ENCODE peak calls at places on chromosome 3, in six cellular contexts. L is left lung, V is MM.1S, S is Caco-2, X is tibial artery, Q is neuronal stem cell. R is an unnamed sample. For H3K4me1 and H3K27me3, the result is how much of the 10 kb centered on the place peaks cover.

GRCh38 chr3:22933051-22933450 is 270.1 kb upstream of the UBE2E2 start:
- DNase-seq in Q (no peak), V (no peak), S (no peak), X (no peak), L (no peak), R (no peak)

GRCh38 chr3:75237041-75237775 is 426.9 kb upstream of the FRG2C start:
- DNase-seq in V (no peak), L (no peak), S (no peak), X (no peak), Q (no peak), R (no peak)

GRCh38 chr3:82641701-82642100 is 880.3 kb upstream of the GBE1 start:
- DNase-seq in L (no peak), Q (no peak), X (no peak), V (no peak), S (no peak), R (no peak)

GRCh38 chr3:5122741-5123706 is 932 bp downstream of the ARL8B start:
- DNase-seq in Q (peak), X (peak), S (no peak), V (peak), L (peak), R (peak)

GRCh38 chr3:14203521-14204079 is 25.0 kb downstream of the LSM3 start:
- DNase-seq in L (peak), X (peak), V (peak), Q (peak), S (peak), R (peak)

GRCh38 chr3:119662604-119663377 is 2.4 kb upstream of the POPDC2 start:
- DNase-seq in V (no peak), S (no peak), X (no peak), L (no peak), Q (no peak), R (no peak)

GRCh38 chr3:7672124-7672523 is 811.2 kb downstream of the GRM7 start:
- DNase-seq in Q (no peak), X (no peak), V (no peak), S (no peak), L (no peak), R (no peak)

GRCh38 chr3:157585386-157585785 is 82.2 kb upstream of the VEPH1 start:
- DNase-seq in Q (no peak), L (no peak), X (no peak), V (no peak), S (no peak), R (no peak)

GRCh38 chr3:185825639-185826481 is 1.0 kb upstream of the IGF2BP2 start:
- DNase-seq in V (peak), Q (peak), S (peak), L (peak), X (no peak), R (peak)

GRCh38 chr3:160224256-160224655 is 966 bp upstream of the C3orf80 start:
- DNase-seq in L (no peak), S (no peak), Q (peak), V (no peak), X (no peak), R (no peak)

GRCh38 chr3:46888705-46889104 is 11.2 kb downstream of the PTH1R start:
- DNase-seq in X (no peak), V (no peak), L (no peak), S (no peak), Q (no peak), R (no peak)

GRCh38 chr3:16841906-16842709 is 42.6 kb upstream of the PLCL2 start:
- DNase-seq in S (no peak), Q (no peak), L (peak), V (peak), X (peak), R (peak)

GRCh38 chr3:101077361-101078011 is 84.3 kb upstream of the ABI3BP start:
- DNase-seq in Q (no peak), S (no peak), V (no peak), L (no peak), X (no peak), R (peak)

GRCh38 chr3:19792388-19792787 is 141.6 kb downstream of the EFHB start:
- DNase-seq in L (no peak), V (no peak), X (no peak), Q (no peak), S (no peak), R (no peak)

GRCh38 chr3:116276637-116277036 is 168.7 kb downstream of the LSAMP start:
- DNase-seq in Q (no peak), S (no peak), X (no peak), L (no peak), V (no peak), R (no peak)

GRCh38 chr3:42892169-42892568 is 13.8 kb upstream of the ZNF662 start:
- DNase-seq in X (no peak), V (no peak), S (no peak), L (no peak), Q (no peak), R (no peak)

GRCh38 chr3:111619833-111620232 is 24.7 kb upstream of the ZBED2 start:
- DNase-seq in S (no peak), V (no peak), Q (no peak), X (no peak), L (no peak), R (no peak)

GRCh38 chr3:9806137-9806536 is 3.9 kb upstream of the TTLL3 start:
- DNase-seq in V (no peak), L (no peak), Q (no peak), S (no peak), X (no peak), R (no peak)

GRCh38 chr3:76765526-76765925 is 274.4 kb upstream of the ROBO2 start:
- DNase-seq in L (no peak), X (no peak), Q (no peak), S (no peak), V (no peak), R (no peak)

GRCh38 chr3:138187296-138188012 is at the start of gene ARMC8:
- DNase-seq in V (peak), S (peak), Q (peak), L (peak), X (peak), R (peak)

GRCh38 chr3:30469125-30469524 is 137.3 kb upstream of the TGFBR2 start:
- DNase-seq in V (no peak), X (no peak), L (no peak), S (no peak), Q (no peak), R (no peak)

GRCh38 chr3:58177747-58178527 is 32.8 kb downstream of the DNASE1L3 start:
- DNase-seq in S (no peak), Q (peak), L (peak), X (peak), V (peak), R (peak)

GRCh38 chr3:120462409-120462959 is 11.7 kb upstream of the FSTL1 start:
- DNase-seq in S (no peak), L (no peak), V (no peak), X (no peak), Q (no peak), R (no peak)

GRCh38 chr3:124283644-124284008 is 291.7 kb upstream of the ROPN1 start:
- DNase-seq in S (no peak), Q (no peak), V (no peak), X (no peak), L (no peak), R (no peak)

GRCh38 chr3:242986-243706 is 46.6 kb downstream of the CHL1 start:
- DNase-seq in Q (no peak), V (no peak), S (no peak), X (no peak), L (no peak), R (no peak)

GRCh38 chr3:7682822-7683229 is 818.8 kb upstream of the LMCD1 start:
- DNase-seq in X (peak), S (no peak), Q (no peak), V (no peak), L (peak), R (no peak)

GRCh38 chr3:37667359-37667758 is 194.3 kb upstream of the CTDSPL start:
- DNase-seq in L (no peak), Q (no peak), S (no peak), X (no peak), V (no peak), R (no peak)

GRCh38 chr3:72661115-72661457 is 187.2 kb downstream of the SHQ1 start:
- DNase-seq in Q (no peak), L (peak), X (peak), S (no peak), V (no peak), R (peak)

GRCh38 chr3:19148768-19149091 is 420 bp downstream of the KCNH8 start:
- DNase-seq in S (no peak), X (no peak), Q (no peak), V (no peak), L (no peak), R (peak)

GRCh38 chr3:86152620-86153019 is 838.3 kb downstream of the VGLL3 start:
- DNase-seq in Q (no peak), L (no peak), S (no peak), X (no peak), V (no peak), R (no peak)

DNA sequence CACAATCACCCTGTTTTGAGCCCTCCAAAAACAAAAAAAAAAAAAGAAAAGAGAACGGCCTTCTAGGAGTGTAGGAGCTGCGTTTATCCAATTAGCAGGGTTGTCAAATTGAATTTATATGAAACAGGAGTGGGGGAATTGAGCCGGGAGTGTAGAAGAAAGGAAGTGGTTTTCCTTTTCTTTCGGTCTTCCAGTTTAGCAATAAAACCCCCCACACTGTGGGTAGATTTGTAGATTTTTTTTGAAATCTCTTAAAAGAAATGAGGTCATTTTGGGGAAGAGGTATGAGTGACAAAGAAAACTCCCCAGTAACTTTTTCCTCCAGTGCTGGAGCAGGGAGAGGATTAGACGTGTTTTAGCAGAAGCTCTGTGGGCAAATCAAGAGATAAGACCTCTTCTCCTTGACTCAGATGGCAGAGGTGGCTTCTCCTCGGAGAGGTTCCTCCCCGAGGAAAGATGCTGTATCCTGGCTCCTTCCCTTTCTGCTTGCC is 30.8 kb downstream of the BOC start:
- DNase-seq in S (no peak), L (no peak), V (no peak), Q (no peak), X (no peak), R (no peak)
- H3K4me1 ChIP-seq in S (under half), L (under half), V (under half), Q (under half), X (under half), R (under half)

GRCh38 chr3:184568918-184569829 is 7.6 kb downstream of the EPHB3 start:
- DNase-seq in L (peak), V (no peak), X (peak), Q (no peak), S (no peak), R (no peak)

GRCh38 chr3:184570035-184570434 is 8.4 kb downstream of the EPHB3 start:
- DNase-seq in L (no peak), Q (no peak), X (no peak), S (no peak), V (no peak), R (no peak)

GRCh38 chr3:184568591-184568917 is 7.0 kb downstream of the EPHB3 start:
- DNase-seq in S (no peak), L (no peak), X (no peak), V (no peak), Q (no peak), R (no peak)

GRCh38 chr3:184566441-184567414 is 5.1 kb downstream of the EPHB3 start:
- DNase-seq in X (no peak), V (no peak), Q (no peak), S (no peak), L (no peak), R (peak)

GRCh38 chr3:184567924-184568590 is 6.5 kb downstream of the EPHB3 start:
- DNase-seq in Q (no peak), L (no peak), V (no peak), S (no peak), X (no peak), R (no peak)
- H3K27me3 ChIP-seq in Q (half or more), L (under half), V (half or more), S (under half), X (under half), R (under half)

DNA sequence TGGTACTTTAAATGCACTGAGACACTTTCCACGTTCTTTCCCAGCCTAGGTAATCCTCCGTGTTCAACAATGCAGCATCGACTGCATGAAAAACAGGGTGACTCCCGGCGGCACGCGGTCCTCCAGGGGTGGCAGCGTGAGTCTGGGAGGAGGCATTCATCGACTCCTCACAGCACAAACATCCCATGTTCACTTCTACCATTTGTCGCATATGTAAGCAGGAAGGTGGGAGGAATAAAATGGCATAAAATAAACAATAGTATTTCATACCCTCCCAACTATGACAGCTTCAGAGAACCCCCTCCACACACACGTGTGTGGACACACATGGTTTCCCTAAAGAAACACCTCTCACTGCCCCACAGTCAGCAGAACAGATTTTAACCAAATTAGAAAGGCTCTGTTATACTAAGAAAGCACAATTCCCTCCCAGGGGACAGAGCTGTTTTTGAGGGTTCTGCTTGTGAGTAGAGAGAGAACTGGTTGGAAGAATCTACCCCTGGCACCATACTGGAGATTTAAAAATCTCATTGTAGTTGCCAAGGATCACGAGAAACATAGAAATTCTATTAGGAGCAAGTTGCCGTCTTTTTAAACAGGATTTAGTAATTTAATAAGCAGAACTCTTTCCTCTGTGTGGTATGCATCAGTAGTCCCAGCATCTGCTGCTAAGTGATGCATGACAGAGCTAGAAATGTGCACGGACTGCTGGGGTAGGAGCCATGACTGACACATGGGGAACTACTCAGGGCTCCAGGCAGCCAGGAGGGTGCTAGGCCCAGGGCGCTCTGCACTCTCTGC is 6.0 kb downstream of the FAM43A start:
- DNase-seq in Q (no peak), S (no peak), V (no peak), X (no peak), L (no peak), R (no peak)
- H3K4me1 ChIP-seq in Q (under half), S (under half), V (under half), X (under half), L (under half), R (under half)

DNA sequence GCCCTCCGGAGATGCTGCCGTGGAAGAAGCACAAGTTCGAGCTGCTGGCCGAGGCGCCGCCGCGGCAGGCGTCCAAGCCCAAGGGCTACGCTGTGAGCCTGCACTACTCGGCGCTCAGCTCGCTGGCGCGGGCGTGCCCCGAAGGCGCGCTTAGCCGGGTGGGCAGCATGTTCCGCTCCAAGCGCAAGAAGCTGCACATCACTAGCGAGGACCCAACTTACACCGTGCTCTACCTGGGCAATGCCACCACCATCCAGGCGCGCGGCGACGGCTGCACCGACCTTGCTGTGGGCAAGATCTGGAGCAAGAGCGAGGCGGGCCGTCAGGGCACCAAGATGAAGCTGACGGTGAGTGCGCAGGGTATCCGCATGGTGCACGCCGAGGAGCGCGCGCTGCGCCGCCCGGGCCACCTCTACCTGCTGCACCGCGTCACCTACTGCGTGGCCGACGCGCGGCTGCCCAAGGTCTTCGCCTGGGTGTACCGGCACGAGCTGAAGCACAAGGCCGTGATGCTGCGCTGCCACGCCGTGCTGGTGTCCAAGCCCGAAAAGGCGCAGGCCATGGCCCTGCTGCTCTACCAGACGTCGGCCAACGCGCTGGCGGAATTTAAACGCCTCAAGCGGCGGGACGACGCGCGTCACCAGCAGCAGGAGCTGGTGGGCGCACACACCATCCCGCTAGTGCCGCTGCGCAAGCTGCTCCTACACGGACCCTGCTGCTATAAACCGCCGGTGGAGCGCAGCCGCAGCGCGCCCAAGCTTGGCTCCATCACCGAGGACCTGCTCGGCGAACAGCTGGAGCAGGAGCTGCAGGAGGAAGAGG is 1.3 kb downstream of the FAM43A start:
- DNase-seq in X (peak), Q (peak), S (no peak), V (peak), L (peak), R (no peak)
- H3K27me3 ChIP-seq in X (under half), Q (under half), S (under half), V (under half), L (under half), R (under half)

GRCh38 chr3:12939137-12939536 is 97.8 kb upstream of the RPL32 start:
- DNase-seq in V (no peak), Q (no peak), X (no peak), S (no peak), L (no peak), R (no peak)
- H3K4me1 ChIP-seq in V (under half), Q (under half), X (half or more), S (under half), L (under half), R (under half)

GRCh38 chr3:169337541-169337940 is 326.0 kb downstream of the MECOM start:
- DNase-seq in Q (no peak), X (no peak), S (no peak), V (no peak), L (no peak), R (peak)

GRCh38 chr3:169340055-169340454 is 323.5 kb downstream of the MECOM start:
- DNase-seq in S (no peak), L (no peak), Q (no peak), V (no peak), X (no peak), R (no peak)

GRCh38 chr3:169339386-169339785 is 324.1 kb downstream of the MECOM start:
- DNase-seq in L (no peak), S (no peak), Q (no peak), V (no peak), X (no peak), R (no peak)

DNA sequence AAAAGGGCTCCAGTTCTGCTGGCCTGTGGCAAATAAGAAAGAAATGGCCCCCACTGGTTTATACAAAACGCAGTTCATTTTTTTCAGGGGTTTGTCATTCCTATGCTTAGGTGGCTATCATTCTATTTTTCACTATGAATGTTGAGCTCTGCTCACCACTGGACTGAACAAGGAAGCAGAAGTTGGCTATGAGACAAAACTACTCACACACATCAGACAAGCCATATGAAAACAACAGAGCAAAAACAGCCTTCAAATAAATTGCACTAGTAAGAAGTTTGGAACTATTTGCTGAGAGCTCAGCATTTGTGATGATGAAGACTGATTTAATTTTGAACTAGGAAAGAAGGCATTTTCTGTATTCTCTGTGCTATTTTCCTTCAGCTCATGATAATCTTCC is 328.5 kb downstream of the MECOM start:
- DNase-seq in S (no peak), L (no peak), Q (no peak), X (no peak), V (no peak), R (no peak)
- H3K27me3 ChIP-seq in S (under half), L (under half), Q (under half), X (under half), V (under half), R (under half)

DNA sequence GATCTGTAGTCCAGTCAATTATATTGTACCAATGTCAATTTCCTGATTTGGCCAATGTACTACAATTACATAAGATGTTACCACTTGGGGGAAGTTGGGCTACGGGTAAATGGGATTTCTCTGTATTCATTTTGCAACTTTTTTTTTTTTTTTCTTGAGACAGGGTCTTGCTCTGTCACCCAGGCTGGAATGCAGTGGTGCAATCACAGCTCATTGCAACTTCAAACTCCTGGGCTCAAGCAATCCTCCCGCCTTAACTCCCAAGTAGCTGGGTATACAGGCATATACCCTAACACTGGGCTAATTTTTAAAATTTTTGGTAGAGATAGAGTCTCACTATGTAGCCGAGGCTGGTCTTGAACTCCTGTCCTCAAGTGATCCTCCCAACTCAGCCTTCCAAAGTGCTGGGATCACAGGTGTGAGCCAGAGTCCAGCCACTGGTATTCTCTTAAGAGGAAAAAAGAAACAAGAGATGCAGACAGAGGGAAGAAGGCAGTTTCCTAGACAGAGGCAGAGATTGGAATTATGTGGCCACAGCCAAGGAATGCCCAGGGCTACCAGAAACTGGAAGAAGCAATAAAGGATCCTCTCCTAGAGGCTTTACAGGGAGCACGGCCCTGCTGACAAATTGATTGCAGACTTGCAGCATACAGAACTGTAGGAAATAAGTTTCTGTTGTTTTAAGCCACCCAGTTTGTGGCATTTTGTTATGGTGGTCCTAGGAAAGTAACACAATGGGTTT is 33.2 kb downstream of the TFDP2 start:
- DNase-seq in V (no peak), X (no peak), Q (no peak), S (no peak), L (no peak), R (no peak)
- H3K4me1 ChIP-seq in V (under half), X (under half), Q (under half), S (under half), L (under half), R (under half)

R was measured in small intestine.